ENCODE peak calls at places on chromosomes 1 and 21, in seven cellular contexts. One of them, this sample, is unnamed.

GRCh38 chr1:226798427-226799411 is 59.6 kb upstream of the ITPKB start:
- DNase-seq in K562: peak
- DNase-seq in H1: no peak
- DNase-seq in HCT116: no peak
- DNase-seq in SK-N-SH: no peak
- DNase-seq in GM12878: peak
- DNase-seq in HepG2: no peak
- DNase-seq in this sample: no peak

GRCh38 chr1:26409191-26409751 is 1.3 kb upstream of the LIN28A start:
- DNase-seq in K562: peak
- DNase-seq in H1: no peak
- DNase-seq in HCT116: no peak
- DNase-seq in SK-N-SH: peak
- DNase-seq in GM12878: no peak
- DNase-seq in HepG2: no peak
- DNase-seq in this sample: no peak

GRCh38 chr1:182617075-182617429 is 12.9 kb upstream of the RGS16 start:
- DNase-seq in K562: no peak
- DNase-seq in H1: no peak
- DNase-seq in HCT116: no peak
- DNase-seq in SK-N-SH: no peak
- DNase-seq in GM12878: no peak
- DNase-seq in HepG2: no peak
- DNase-seq in this sample: no peak

GRCh38 chr1:64745181-64745985 is 508 bp downstream of the RAVER2 start:
- DNase-seq in K562: peak
- DNase-seq in H1: no peak
- DNase-seq in HCT116: no peak
- DNase-seq in SK-N-SH: peak
- DNase-seq in GM12878: no peak
- DNase-seq in HepG2: peak
- DNase-seq in this sample: no peak

GRCh38 chr1:155591770-155592169 is 18.2 kb upstream of the MSTO1 start:
- DNase-seq in K562: peak
- DNase-seq in H1: no peak
- DNase-seq in HCT116: peak
- DNase-seq in SK-N-SH: peak
- DNase-seq in GM12878: peak
- DNase-seq in HepG2: peak
- DNase-seq in this sample: peak

GRCh38 chr1:240149488-240150094 is 57.9 kb downstream of the FMN2 start:
- DNase-seq in K562: peak
- DNase-seq in H1: no peak
- DNase-seq in HCT116: no peak
- DNase-seq in SK-N-SH: peak
- DNase-seq in GM12878: no peak
- DNase-seq in HepG2: peak
- DNase-seq in this sample: peak

GRCh38 chr1:170296642-170297041 is 150.9 kb downstream of the NTMT2 start:
- DNase-seq in K562: no peak
- DNase-seq in H1: no peak
- DNase-seq in HCT116: peak
- DNase-seq in SK-N-SH: no peak
- DNase-seq in GM12878: no peak
- DNase-seq in HepG2: no peak
- DNase-seq in this sample: no peak

GRCh38 chr1:154441241-154441888 is 36.2 kb downstream of the IL6R start:
- DNase-seq in K562: no peak
- DNase-seq in H1: no peak
- DNase-seq in HCT116: no peak
- DNase-seq in SK-N-SH: no peak
- DNase-seq in GM12878: no peak
- DNase-seq in HepG2: no peak
- DNase-seq in this sample: no peak

GRCh38 chr1:62882161-62882560 is 98.2 kb downstream of the ATG4C start:
- DNase-seq in K562: no peak
- DNase-seq in H1: no peak
- DNase-seq in HCT116: no peak
- DNase-seq in SK-N-SH: peak
- DNase-seq in GM12878: no peak
- DNase-seq in HepG2: peak
- DNase-seq in this sample: no peak

GRCh38 chr21:35026617-35027557 is 22.2 kb downstream of the RUNX1 start:
- DNase-seq in K562: peak
- DNase-seq in H1: no peak
- DNase-seq in HCT116: no peak
- DNase-seq in SK-N-SH: no peak
- DNase-seq in GM12878: no peak
- DNase-seq in HepG2: peak
- DNase-seq in this sample: no peak

GRCh38 chr1:234478481-234479309 is at the start of gene TARBP1:
- DNase-seq in K562: peak
- DNase-seq in H1: peak
- DNase-seq in HCT116: peak
- DNase-seq in SK-N-SH: peak
- DNase-seq in GM12878: no peak
- DNase-seq in HepG2: peak
- DNase-seq in this sample: peak

GRCh38 chr1:208525417-208525816 is 281.2 kb upstream of the PLXNA2 start:
- DNase-seq in K562: no peak
- DNase-seq in H1: no peak
- DNase-seq in HCT116: no peak
- DNase-seq in SK-N-SH: no peak
- DNase-seq in GM12878: no peak
- DNase-seq in HepG2: no peak
- DNase-seq in this sample: no peak

GRCh38 chr1:203367051-203367450 is 16.1 kb upstream of the FMOD start:
- DNase-seq in K562: no peak
- DNase-seq in H1: no peak
- DNase-seq in HCT116: no peak
- DNase-seq in SK-N-SH: no peak
- DNase-seq in GM12878: no peak
- DNase-seq in HepG2: no peak
- DNase-seq in this sample: no peak

GRCh38 chr1:26907071-26907922 is 6.5 kb downstream of the NR0B2 start:
- DNase-seq in K562: peak
- DNase-seq in H1: no peak
- DNase-seq in HCT116: peak
- DNase-seq in SK-N-SH: no peak
- DNase-seq in GM12878: no peak
- DNase-seq in HepG2: peak
- DNase-seq in this sample: peak

GRCh38 chr1:153880962-153881361 is 41.8 kb downstream of the GATAD2B start:
- DNase-seq in K562: peak
- DNase-seq in H1: no peak
- DNase-seq in HCT116: no peak
- DNase-seq in SK-N-SH: peak
- DNase-seq in GM12878: no peak
- DNase-seq in HepG2: peak
- DNase-seq in this sample: peak

GRCh38 chr21:37372127-37372731 is 5.7 kb downstream of the DYRK1A start:
- DNase-seq in K562: no peak
- DNase-seq in H1: no peak
- DNase-seq in HCT116: no peak
- DNase-seq in SK-N-SH: no peak
- DNase-seq in GM12878: no peak
- DNase-seq in HepG2: no peak
- DNase-seq in this sample: no peak

GRCh38 chr1:208190784-208191183 is 53.4 kb downstream of the PLXNA2 start:
- DNase-seq in K562: no peak
- DNase-seq in H1: no peak
- DNase-seq in HCT116: no peak
- DNase-seq in SK-N-SH: no peak
- DNase-seq in GM12878: no peak
- DNase-seq in HepG2: no peak
- DNase-seq in this sample: no peak

GRCh38 chr21:42969193-42969600 is 5.2 kb upstream of the PKNOX1 start:
- DNase-seq in K562: peak
- DNase-seq in H1: no peak
- DNase-seq in HCT116: no peak
- DNase-seq in SK-N-SH: no peak
- DNase-seq in GM12878: no peak
- DNase-seq in HepG2: no peak
- DNase-seq in this sample: no peak

GRCh38 chr21:42546433-42546832 is 32.8 kb downstream of the SLC37A1 start:
- DNase-seq in K562: no peak
- DNase-seq in H1: no peak
- DNase-seq in HCT116: no peak
- DNase-seq in SK-N-SH: no peak
- DNase-seq in GM12878: no peak
- DNase-seq in HepG2: no peak
- DNase-seq in this sample: no peak

GRCh38 chr1:40059960-40060337 is 19.4 kb downstream of the CAP1 start:
- DNase-seq in K562: no peak
- DNase-seq in H1: no peak
- DNase-seq in HCT116: no peak
- DNase-seq in SK-N-SH: no peak
- DNase-seq in GM12878: no peak
- DNase-seq in HepG2: no peak
- DNase-seq in this sample: no peak

GRCh38 chr1:67612690-67613322 is 72.2 kb upstream of the GADD45A start:
- DNase-seq in K562: no peak
- DNase-seq in H1: no peak
- DNase-seq in HCT116: no peak
- DNase-seq in SK-N-SH: no peak
- DNase-seq in GM12878: no peak
- DNase-seq in HepG2: no peak
- DNase-seq in this sample: no peak

GRCh38 chr1:60746278-60746761 is 336.0 kb upstream of the NFIA start:
- DNase-seq in K562: no peak
- DNase-seq in H1: no peak
- DNase-seq in HCT116: no peak
- DNase-seq in SK-N-SH: peak
- DNase-seq in GM12878: no peak
- DNase-seq in HepG2: no peak
- DNase-seq in this sample: no peak

GRCh38 chr1:44012411-44012810 is 18.9 kb downstream of the SLC6A9 start:
- DNase-seq in K562: no peak
- DNase-seq in H1: no peak
- DNase-seq in HCT116: no peak
- DNase-seq in SK-N-SH: no peak
- DNase-seq in GM12878: no peak
- DNase-seq in HepG2: no peak
- DNase-seq in this sample: no peak

DNA sequence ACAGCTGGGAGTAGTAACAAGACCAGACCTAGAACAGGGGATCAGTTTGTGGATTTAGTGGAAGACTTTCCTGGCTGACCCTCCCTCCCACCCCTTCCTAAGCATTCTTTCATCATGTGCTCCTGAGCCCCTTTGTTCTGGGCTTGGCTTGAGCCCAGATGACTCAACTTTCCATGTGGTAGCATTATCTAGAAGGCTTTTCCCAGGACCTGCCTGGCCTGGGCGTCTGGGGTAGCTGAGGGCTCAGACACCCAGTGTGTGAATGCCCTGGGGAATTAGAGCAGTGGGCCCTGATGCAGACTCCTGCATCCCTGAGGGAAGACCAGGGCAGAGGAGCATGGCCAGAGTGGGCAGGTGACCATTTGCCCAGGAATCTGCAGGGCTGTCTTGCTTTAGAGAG is 44.1 kb upstream of the TSPAN2 start:
- DNase-seq in K562: no peak
- DNase-seq in H1: no peak
- DNase-seq in HCT116: no peak
- DNase-seq in SK-N-SH: no peak
- DNase-seq in GM12878: no peak
- DNase-seq in HepG2: no peak
- DNase-seq in this sample: no peak
- TF ChIP-seq JUND in K562: no peak
- TF ChIP-seq JUND in H1: no peak
- TF ChIP-seq JUND in HCT116: no peak
- TF ChIP-seq JUND in SK-N-SH: peak
- TF ChIP-seq JUND in GM12878: no peak
- TF ChIP-seq JUND in HepG2: no peak
- TF ChIP-seq JUND in this sample: no peak

DNA sequence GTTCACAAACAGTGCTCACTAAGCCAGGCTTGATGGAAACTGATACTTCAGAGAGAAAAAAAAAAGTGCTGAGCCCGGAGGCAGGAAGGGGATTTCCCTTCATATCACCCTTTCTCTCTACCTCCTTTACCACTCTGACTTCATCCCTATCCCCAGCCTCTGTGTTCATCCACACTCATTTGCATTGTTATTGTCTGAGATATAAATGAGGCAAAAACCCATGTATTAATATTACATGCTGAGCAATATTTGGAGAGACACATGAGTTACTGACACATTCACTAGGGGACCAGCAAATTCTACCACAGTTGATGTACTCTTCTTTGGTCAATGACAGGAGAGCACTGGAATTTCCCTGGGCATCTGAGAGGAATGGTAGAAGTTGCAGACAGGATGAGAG is 175.8 kb downstream of the TNFSF18 start:
- DNase-seq in K562: no peak
- DNase-seq in H1: no peak
- DNase-seq in HCT116: no peak
- DNase-seq in SK-N-SH: no peak
- DNase-seq in GM12878: no peak
- DNase-seq in HepG2: no peak
- DNase-seq in this sample: no peak
- TF ChIP-seq JUND in K562: no peak
- TF ChIP-seq JUND in H1: no peak
- TF ChIP-seq JUND in HCT116: no peak
- TF ChIP-seq JUND in SK-N-SH: no peak
- TF ChIP-seq JUND in GM12878: no peak
- TF ChIP-seq JUND in HepG2: no peak
- TF ChIP-seq JUND in this sample: no peak

DNA sequence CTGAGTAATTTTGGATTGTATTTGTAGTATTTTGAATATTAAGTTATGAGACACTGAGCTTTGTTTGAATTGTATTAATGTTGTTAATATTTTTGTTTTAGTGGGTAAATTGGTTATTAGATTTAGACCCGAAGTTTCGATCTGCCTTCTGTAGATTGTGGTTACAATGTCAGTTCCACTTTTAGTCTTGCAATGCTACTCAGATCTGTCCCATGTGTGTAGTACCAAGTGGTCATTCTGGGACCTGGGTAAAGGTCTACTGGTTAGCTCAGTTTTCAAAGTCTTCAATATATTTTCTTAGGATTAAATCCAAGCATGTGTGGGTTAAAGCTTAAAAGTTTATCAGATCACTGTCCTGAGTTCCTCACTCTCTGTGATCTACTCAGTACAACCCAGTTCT is 346.5 kb upstream of the PROX1 start:
- DNase-seq in K562: no peak
- DNase-seq in H1: no peak
- DNase-seq in HCT116: no peak
- DNase-seq in SK-N-SH: no peak
- DNase-seq in GM12878: no peak
- DNase-seq in HepG2: no peak
- DNase-seq in this sample: no peak
- TF ChIP-seq JUND in K562: no peak
- TF ChIP-seq JUND in H1: no peak
- TF ChIP-seq JUND in HCT116: no peak
- TF ChIP-seq JUND in SK-N-SH: no peak
- TF ChIP-seq JUND in GM12878: no peak
- TF ChIP-seq JUND in HepG2: no peak
- TF ChIP-seq JUND in this sample: no peak

DNA sequence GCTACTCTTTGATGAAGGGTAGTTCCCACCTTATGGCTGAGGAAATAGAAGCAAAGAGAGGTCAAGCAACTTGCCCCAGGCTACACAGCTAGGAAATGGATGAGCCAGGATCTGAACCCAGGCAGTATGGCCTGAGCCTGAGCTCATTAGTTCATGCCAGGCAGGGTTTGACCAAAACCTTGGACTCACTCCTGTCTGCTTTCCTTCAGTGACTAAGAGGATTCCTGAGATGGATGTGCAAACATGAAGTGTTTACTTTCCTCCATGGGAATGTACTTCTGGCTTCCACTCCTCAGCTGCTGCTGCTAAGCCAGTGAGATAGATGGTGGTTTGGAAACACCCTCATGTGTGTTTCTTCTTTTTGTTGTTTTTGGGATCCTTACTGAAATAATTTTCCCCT is 35.1 kb upstream of the ERRFI1 start:
- DNase-seq in K562: no peak
- DNase-seq in H1: no peak
- DNase-seq in HCT116: peak
- DNase-seq in SK-N-SH: no peak
- DNase-seq in GM12878: no peak
- DNase-seq in HepG2: peak
- DNase-seq in this sample: peak
- TF ChIP-seq JUND in K562: no peak
- TF ChIP-seq JUND in H1: no peak
- TF ChIP-seq JUND in HCT116: no peak
- TF ChIP-seq JUND in SK-N-SH: no peak
- TF ChIP-seq JUND in GM12878: no peak
- TF ChIP-seq JUND in HepG2: no peak
- TF ChIP-seq JUND in this sample: peak